ENCODE peak calls at places on chromosomes 3 and 15, in nine cellular contexts. L, D, Y, C, V, K, A, N and G are unnamed samples.

GRCh38 chr3:110381992-110382391 is 689.6 kb upstream of the NECTIN3 start:
- DNase-seq in L (no peak), D (no peak), Y (no peak), C (no peak), V (no peak), K (no peak), A (no peak), N (no peak), G (no peak)

GRCh38 chr15:83436513-83437158 is 10.5 kb upstream of the SH3GL3 start:
- DNase-seq in L (peak; percentile 7), D (no peak), Y (peak; percentile 63), C (peak; percentile 52), V (no peak), K (no peak), A (peak; percentile 33), N (no peak), G (no peak)

GRCh38 chr3:159149633-159150032 is 347.8 kb downstream of the MFSD1 start:
- DNase-seq in L (no peak), D (no peak), Y (no peak), C (no peak), V (no peak), K (no peak), A (no peak), N (no peak), G (no peak)

GRCh38 chr15:25176991-25177954 is 222.5 kb downstream of the SNRPN start:
- DNase-seq in L (no peak), D (no peak), Y (no peak), C (no peak), V (peak; percentile 3), K (no peak), A (no peak), N (peak; percentile 6), G (peak; percentile 42)

GRCh38 chr3:40911264-40911663 is 288.0 kb upstream of the CTNNB1 start:
- DNase-seq in L (no peak), D (no peak), Y (peak; percentile 33), C (no peak), V (no peak), K (no peak), A (no peak), N (no peak), G (no peak)

GRCh38 chr15:38690737-38691332 is 126.2 kb upstream of the RASGRP1 start:
- DNase-seq in L (peak; percentile 53), D (peak; percentile 86), Y (peak; percentile 68), C (peak; percentile 75), V (peak; percentile 80), K (peak; percentile 41), A (peak; percentile 61), N (peak; percentile 32), G (peak; percentile 27)

GRCh38 chr3:143612541-143612940 is 235.7 kb downstream of the SLC9A9 start:
- DNase-seq in L (no peak), D (no peak), Y (no peak), C (no peak), V (no peak), K (no peak), A (no peak), N (no peak), G (no peak)

GRCh38 chr3:189838291-189838690 is 207.1 kb downstream of the TP63 start:
- DNase-seq in L (no peak), D (no peak), Y (no peak), C (no peak), V (no peak), K (no peak), A (no peak), N (no peak), G (no peak)

GRCh38 chr3:105828703-105829102 is 40.1 kb downstream of the CBLB start:
- DNase-seq in L (no peak), D (no peak), Y (no peak), C (no peak), V (no peak), K (no peak), A (no peak), N (no peak), G (no peak)

GRCh38 chr15:69143756-69144436 is 16.5 kb upstream of the GLCE start:
- DNase-seq in L (no peak), D (no peak), Y (no peak), C (no peak), V (no peak), K (no peak), A (no peak), N (no peak), G (no peak)

GRCh38 chr15:78315686-78316085 is 16.3 kb upstream of the SKIC8 start:
- DNase-seq in L (peak; percentile 47), D (no peak), Y (peak; percentile 59), C (no peak), V (no peak), K (no peak), A (no peak), N (no peak), G (no peak)

GRCh38 chr3:149936812-149937230 is 33.9 kb downstream of the PFN2 start:
- DNase-seq in L (peak; percentile 47), D (peak; percentile 62), Y (peak; percentile 56), C (peak; percentile 62), V (peak; percentile 55), K (no peak), A (peak; percentile 31), N (no peak), G (peak; percentile 58)

GRCh38 chr3:162845918-162846317 is 1349.3 kb downstream of the OTOL1 start:
- DNase-seq in L (no peak), D (no peak), Y (no peak), C (no peak), V (no peak), K (no peak), A (no peak), N (no peak), G (no peak)

GRCh38 chr3:101156787-101157345 is 163.5 kb downstream of the IMPG2 start:
- DNase-seq in L (no peak), D (no peak), Y (no peak), C (no peak), V (no peak), K (no peak), A (no peak), N (no peak), G (no peak)

GRCh38 chr3:101159478-101159877 is 160.9 kb downstream of the IMPG2 start:
- DNase-seq in L (no peak), D (no peak), Y (no peak), C (no peak), V (no peak), K (no peak), A (no peak), N (no peak), G (no peak)

GRCh38 chr3:101154386-101154785 is 161.2 kb upstream of the ABI3BP start:
- DNase-seq in L (no peak), D (no peak), Y (no peak), C (no peak), V (no peak), K (no peak), A (no peak), N (no peak), G (no peak)

GRCh38 chr3:101158374-101158773 is 162.0 kb downstream of the IMPG2 start:
- DNase-seq in L (no peak), D (no peak), Y (no peak), C (peak; percentile 17), V (no peak), K (no peak), A (no peak), N (no peak), G (no peak)

DNA sequence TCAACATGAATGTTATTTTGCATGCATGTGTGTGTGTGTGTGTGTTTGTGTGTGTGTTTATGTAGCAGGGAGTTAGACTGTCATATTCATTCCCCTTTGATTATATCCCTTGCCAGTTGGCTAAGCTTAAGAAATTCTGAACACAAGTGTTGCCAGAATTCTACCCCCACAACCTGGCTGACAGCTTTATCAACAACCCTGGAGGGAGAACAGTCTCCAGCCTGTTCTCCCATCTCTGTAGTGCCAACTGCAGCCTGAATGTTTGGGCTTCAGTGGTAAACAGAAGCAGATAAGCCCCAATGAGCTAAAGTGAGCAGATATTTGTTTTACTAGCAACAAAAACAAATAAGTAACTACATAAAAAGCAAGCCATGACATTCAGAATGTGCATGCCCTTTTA is 162.6 kb upstream of the ABI3BP start:
- DNase-seq in L (no peak), D (no peak), Y (no peak), C (no peak), V (peak; percentile 23), K (no peak), A (no peak), N (no peak), G (peak; percentile 50)
- H3K4me3 ChIP-seq in L (no peak overlapping the region), D (no peak overlapping the region), Y (no peak overlapping the region), C (no peak overlapping the region), V (no peak overlapping the region), K (no peak overlapping the region), A (no peak overlapping the region), N (no peak overlapping the region), G (no peak overlapping the region)

DNA sequence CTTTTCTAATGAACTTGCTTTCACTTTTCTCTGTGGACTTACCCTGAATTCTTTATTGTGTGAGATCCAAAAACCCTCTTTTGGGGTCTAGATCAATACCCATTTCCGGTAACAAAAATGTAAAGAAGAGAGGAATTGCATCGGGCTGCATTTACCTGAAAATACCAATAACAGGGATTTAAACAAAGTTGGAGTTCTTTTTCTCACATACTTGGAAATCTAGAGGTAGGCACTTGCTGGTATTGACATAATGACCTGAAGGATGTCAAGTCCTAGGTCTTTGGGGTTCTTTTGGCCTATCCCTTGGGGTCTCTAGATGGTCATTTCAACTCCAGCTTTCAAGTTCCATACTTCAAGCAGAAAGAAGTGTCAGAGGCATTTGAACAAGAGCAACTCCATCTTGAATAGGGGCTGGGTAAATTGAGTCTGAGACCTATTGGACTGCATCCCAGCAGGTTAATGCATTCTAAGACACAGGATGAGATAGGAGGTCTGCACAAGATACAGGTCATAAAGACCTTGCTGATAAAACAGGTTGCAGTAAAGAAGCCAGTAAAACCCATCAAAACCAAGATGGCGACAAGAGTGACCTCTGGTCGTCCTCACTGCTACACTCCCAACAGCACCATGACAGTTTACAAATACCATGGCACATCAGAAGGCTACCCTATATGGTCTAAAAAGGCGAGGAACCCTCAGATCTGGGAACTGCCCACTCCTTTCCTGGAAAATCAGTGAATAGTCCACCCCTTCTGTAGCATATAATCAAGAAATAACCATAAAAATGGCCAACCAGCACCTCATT is 50.8 kb upstream of the ZNF280D start:
- DNase-seq in L (no peak), D (no peak), Y (no peak), C (no peak), V (no peak), K (no peak), A (no peak), N (no peak), G (no peak)
- TF ChIP-seq POLR2A in L (no peak), D (no peak), Y (no peak), C (no peak), V (no peak), K (no peak), A (no peak), N (no peak), G (no peak)

DNA sequence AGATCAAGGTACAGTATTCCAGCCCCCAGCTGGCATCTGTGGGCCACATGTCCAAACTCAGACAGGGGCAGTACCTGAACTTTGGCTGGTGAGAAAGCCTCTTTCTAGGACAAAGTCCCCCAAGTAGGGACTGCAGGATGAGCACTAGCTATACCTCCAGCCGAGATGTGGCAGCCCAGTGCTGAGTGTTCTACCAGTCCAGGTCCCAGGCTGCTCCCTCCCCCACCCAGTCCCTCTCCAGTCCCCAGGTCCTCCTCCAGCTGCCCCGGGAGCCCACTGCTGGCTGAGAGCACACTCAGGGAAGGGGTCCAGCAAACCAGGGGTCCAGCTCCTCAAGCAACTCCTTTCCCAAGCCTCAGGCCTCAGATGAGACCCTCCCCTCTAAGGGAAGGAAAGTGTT is 1.5 kb downstream of the SLC26A6 start:
- DNase-seq in L (no peak), D (no peak), Y (no peak), C (no peak), V (no peak), K (no peak), A (no peak), N (no peak), G (no peak)
- H3K4me3 ChIP-seq in L (peak overlapping the region; percentile 93), D (no peak overlapping the region), Y (no peak overlapping the region), C (peak overlapping the region; percentile 83), V (no peak overlapping the region), K (no peak overlapping the region), A (peak overlapping the region; percentile 87), N (no peak overlapping the region), G (no peak overlapping the region)

GRCh38 chr3:50320853-50321145 is 1.7 kb downstream of the HYAL2 start:
- DNase-seq in L (no peak), D (no peak), Y (no peak), C (no peak), V (no peak), K (no peak), A (no peak), N (no peak), G (no peak)
- TF ChIP-seq POLR2A in L (peak; percentile 43), D (no peak), Y (no peak), C (no peak), V (peak; percentile 64), K (no peak), A (no peak), N (no peak), G (no peak)